ENCODE peak calls at places on chromosomes 16 and 17, in five cellular contexts. E is KG1; R is WTC11; Y is effector memory CD4-positive, alpha-beta T cell; N is IMR-90. G is an unnamed sample.

GRCh38 chr16:71645450-71645849 is 19.5 kb downstream of the MARVELD3 start:
- DNase-seq in E (no peak), N (peak), Y (no peak), R (no peak), G (peak)

GRCh38 chr17:74427048-74427762 is 4.7 kb upstream of the GPRC5C start:
- DNase-seq in R (no peak), N (no peak), E (no peak), Y (no peak), G (no peak)

GRCh38 chr16:84209989-84210388 is 19.0 kb downstream of the ADAD2 start:
- DNase-seq in N (peak), E (no peak), R (no peak), Y (no peak), G (no peak)

GRCh38 chr17:57617218-57617617 is 127.9 kb downstream of the CCDC182 start:
- DNase-seq in N (no peak), R (no peak), E (no peak), Y (no peak), G (no peak)

GRCh38 chr16:49262501-49262900 is 19.1 kb downstream of the CBLN1 start:
- DNase-seq in R (no peak), E (no peak), Y (no peak), N (no peak), G (no peak)

GRCh38 chr16:29025218-29025617 is 40.4 kb downstream of the LAT start:
- DNase-seq in E (no peak), Y (no peak), R (no peak), N (no peak), G (no peak)

GRCh38 chr17:79747508-79748295 is 17.0 kb downstream of the ENPP7 start:
- DNase-seq in E (no peak), Y (no peak), R (peak), N (no peak), G (no peak)

GRCh38 chr16:10992797-10993196 is 48.4 kb downstream of the CLEC16A start:
- DNase-seq in N (peak), Y (no peak), R (no peak), E (no peak), G (no peak)

GRCh38 chr16:63410594-63410993 is 1374.4 kb upstream of the CDH8 start:
- DNase-seq in R (no peak), Y (no peak), E (no peak), N (no peak), G (no peak)

GRCh38 chr17:62897706-62898105 is 68.3 kb upstream of the TANC2 start:
- DNase-seq in R (no peak), Y (no peak), N (no peak), E (no peak), G (no peak)

GRCh38 chr17:60040843-60041242 is 37.9 kb downstream of the HEATR6 start:
- DNase-seq in R (no peak), Y (no peak), E (no peak), N (no peak), G (no peak)

GRCh38 chr16:20966746-20967145 is 66.2 kb downstream of the LYRM1 start:
- DNase-seq in Y (no peak), R (no peak), N (no peak), E (no peak), G (peak)

GRCh38 chr17:56976941-56977570 is 875 bp upstream of the SCPEP1 start:
- DNase-seq in N (no peak), E (no peak), Y (no peak), R (no peak), G (no peak)

GRCh38 chr17:56598471-56598870 is 5.0 kb downstream of the NOG start:
- DNase-seq in R (no peak), N (peak), E (no peak), Y (no peak), G (no peak)

GRCh38 chr16:81261049-81261648 is 22.7 kb downstream of the BCO1 start:
- DNase-seq in E (no peak), Y (no peak), N (no peak), R (peak), G (peak)

GRCh38 chr17:34458266-34458665 is 95.2 kb upstream of the CCL1 start:
- DNase-seq in N (no peak), E (no peak), R (no peak), Y (no peak), G (no peak)

GRCh38 chr17:32960815-32961214 is 30.8 kb upstream of the SPACA3 start:
- DNase-seq in E (no peak), R (no peak), Y (no peak), N (no peak), G (no peak)

GRCh38 chr17:73826181-73826871 is 182.1 kb upstream of the SDK2 start:
- DNase-seq in Y (no peak), R (no peak), N (no peak), E (no peak), G (no peak)

GRCh38 chr17:66952681-66953638 is 11.5 kb upstream of the CACNG4 start:
- DNase-seq in N (no peak), E (no peak), Y (no peak), R (no peak), G (no peak)

GRCh38 chr16:65125871-65126270 is 4.0 kb upstream of the CDH11 start:
- DNase-seq in Y (no peak), R (no peak), E (no peak), N (peak), G (no peak)

GRCh38 chr17:67528751-67529436 is 151.8 kb downstream of the PITPNC1 start:
- DNase-seq in N (peak), Y (no peak), E (no peak), R (peak), G (peak)

GRCh38 chr16:2467301-2468141 is 3.6 kb upstream of the NTN3 start:
- DNase-seq in E (no peak), R (peak), Y (no peak), N (peak), G (peak)

GRCh38 chr16:500699-501098 is 26.8 kb upstream of the CAPN15 start:
- DNase-seq in Y (no peak), R (no peak), E (no peak), N (no peak), G (no peak)

GRCh38 chr17:73586921-73587680 is 57.1 kb downstream of the SDK2 start:
- DNase-seq in Y (no peak), R (no peak), N (no peak), E (no peak), G (no peak)

GRCh38 chr16:70553175-70553574 is 29.6 kb downstream of the SF3B3 start:
- DNase-seq in N (peak), Y (no peak), R (no peak), E (no peak), G (no peak)

GRCh38 chr16:85170066-85171003 is 58.1 kb upstream of the CIBAR2 start:
- DNase-seq in N (no peak), E (no peak), R (no peak), Y (no peak), G (no peak)

G was measured in foreskin melanocyte.